ENCODE peak calls at places on chromosome 11, in six cellular contexts. One of them, this sample, is unnamed.

GRCh38 chr11:2289350-2289749 is 12.4 kb downstream of the C11orf21 start:
- DNase-seq in A549: no peak
- DNase-seq in endothelial cell of umbilical vein: no peak
- DNase-seq in HepG2: no peak
- DNase-seq in K562: no peak
- DNase-seq in H1: no peak
- DNase-seq in this sample: no peak

GRCh38 chr11:61418136-61418535 is 11.6 kb downstream of the CPSF7 start:
- DNase-seq in A549: no peak
- DNase-seq in endothelial cell of umbilical vein: no peak
- DNase-seq in HepG2: no peak
- DNase-seq in K562: no peak
- DNase-seq in H1: no peak
- DNase-seq in this sample: no peak

GRCh38 chr11:116397556-116398167 is 375.1 kb downstream of the BUD13 start:
- DNase-seq in A549: no peak
- DNase-seq in endothelial cell of umbilical vein: no peak
- DNase-seq in HepG2: peak
- DNase-seq in K562: no peak
- DNase-seq in H1: no peak
- DNase-seq in this sample: no peak

GRCh38 chr11:32087602-32088001 is 3.3 kb upstream of the RCN1 start:
- DNase-seq in A549: no peak
- DNase-seq in endothelial cell of umbilical vein: no peak
- DNase-seq in HepG2: no peak
- DNase-seq in K562: no peak
- DNase-seq in H1: no peak
- DNase-seq in this sample: no peak

GRCh38 chr11:63543711-63544110 is 7.1 kb downstream of the PLAAT4 start:
- DNase-seq in A549: no peak
- DNase-seq in endothelial cell of umbilical vein: no peak
- DNase-seq in HepG2: no peak
- DNase-seq in K562: no peak
- DNase-seq in H1: no peak
- DNase-seq in this sample: no peak

GRCh38 chr11:6812391-6813005 is 13.0 kb upstream of the OR6A2 start:
- DNase-seq in A549: peak
- DNase-seq in endothelial cell of umbilical vein: peak
- DNase-seq in HepG2: peak
- DNase-seq in K562: peak
- DNase-seq in H1: no peak
- DNase-seq in this sample: peak

GRCh38 chr11:86034710-86035109 is 34.2 kb downstream of the PICALM start:
- DNase-seq in A549: no peak
- DNase-seq in endothelial cell of umbilical vein: peak
- DNase-seq in HepG2: no peak
- DNase-seq in K562: no peak
- DNase-seq in H1: no peak
- DNase-seq in this sample: no peak

GRCh38 chr11:82890002-82890341 is 10.3 kb downstream of the PRCP start:
- DNase-seq in A549: no peak
- DNase-seq in endothelial cell of umbilical vein: no peak
- DNase-seq in HepG2: no peak
- DNase-seq in K562: no peak
- DNase-seq in H1: no peak
- DNase-seq in this sample: no peak

GRCh38 chr11:60428517-60428916 is 855 bp upstream of the MS4A5 start:
- DNase-seq in A549: peak
- DNase-seq in endothelial cell of umbilical vein: no peak
- DNase-seq in HepG2: no peak
- DNase-seq in K562: no peak
- DNase-seq in H1: no peak
- DNase-seq in this sample: no peak

GRCh38 chr11:13487661-13488030 is 8.2 kb downstream of the PTH start:
- DNase-seq in A549: peak
- DNase-seq in endothelial cell of umbilical vein: peak
- DNase-seq in HepG2: peak
- DNase-seq in K562: peak
- DNase-seq in H1: peak
- DNase-seq in this sample: peak

GRCh38 chr11:73312806-73313403 is 4.8 kb downstream of the ARHGEF17 start:
- DNase-seq in A549: no peak
- DNase-seq in endothelial cell of umbilical vein: no peak
- DNase-seq in HepG2: no peak
- DNase-seq in K562: no peak
- DNase-seq in H1: no peak
- DNase-seq in this sample: no peak

GRCh38 chr11:65630215-65630614 is 7.7 kb upstream of the SIPA1 start:
- DNase-seq in A549: no peak
- DNase-seq in endothelial cell of umbilical vein: no peak
- DNase-seq in HepG2: no peak
- DNase-seq in K562: no peak
- DNase-seq in H1: no peak
- DNase-seq in this sample: no peak

GRCh38 chr11:5476184-5476819 is 12.2 kb upstream of the OR52D1 start:
- DNase-seq in A549: peak
- DNase-seq in endothelial cell of umbilical vein: peak
- DNase-seq in HepG2: peak
- DNase-seq in K562: peak
- DNase-seq in H1: no peak
- DNase-seq in this sample: peak

GRCh38 chr11:30377347-30377746 is 54.4 kb downstream of the ARL14EP start:
- DNase-seq in A549: no peak
- DNase-seq in endothelial cell of umbilical vein: no peak
- DNase-seq in HepG2: no peak
- DNase-seq in K562: no peak
- DNase-seq in H1: no peak
- DNase-seq in this sample: no peak

GRCh38 chr11:91755951-91756707 is 468.5 kb upstream of the FAT3 start:
- DNase-seq in A549: no peak
- DNase-seq in endothelial cell of umbilical vein: no peak
- DNase-seq in HepG2: no peak
- DNase-seq in K562: no peak
- DNase-seq in H1: no peak
- DNase-seq in this sample: no peak

GRCh38 chr11:117852309-117852708 is 24.1 kb downstream of the FXYD6 start:
- DNase-seq in A549: no peak
- DNase-seq in endothelial cell of umbilical vein: no peak
- DNase-seq in HepG2: no peak
- DNase-seq in K562: no peak
- DNase-seq in H1: no peak
- DNase-seq in this sample: no peak

GRCh38 chr11:5367461-5368074 is 16.0 kb upstream of the OR51M1 start:
- DNase-seq in A549: no peak
- DNase-seq in endothelial cell of umbilical vein: peak
- DNase-seq in HepG2: no peak
- DNase-seq in K562: no peak
- DNase-seq in H1: no peak
- DNase-seq in this sample: no peak

GRCh38 chr11:32852142-32852541 is 22.4 kb downstream of the PRRG4 start:
- DNase-seq in A549: peak
- DNase-seq in endothelial cell of umbilical vein: no peak
- DNase-seq in HepG2: no peak
- DNase-seq in K562: no peak
- DNase-seq in H1: no peak
- DNase-seq in this sample: no peak

GRCh38 chr11:78325274-78325781 is 92.3 kb downstream of the GAB2 start:
- DNase-seq in A549: no peak
- DNase-seq in endothelial cell of umbilical vein: no peak
- DNase-seq in HepG2: no peak
- DNase-seq in K562: peak
- DNase-seq in H1: no peak
- DNase-seq in this sample: no peak

GRCh38 chr11:130881475-130882137 is 34.7 kb downstream of the SNX19 start:
- DNase-seq in A549: no peak
- DNase-seq in endothelial cell of umbilical vein: no peak
- DNase-seq in HepG2: no peak
- DNase-seq in K562: no peak
- DNase-seq in H1: no peak
- DNase-seq in this sample: no peak

GRCh38 chr11:8268530-8269461 is 5.1 kb upstream of the LMO1 start:
- DNase-seq in A549: no peak
- DNase-seq in endothelial cell of umbilical vein: no peak
- DNase-seq in HepG2: no peak
- DNase-seq in K562: no peak
- DNase-seq in H1: peak
- DNase-seq in this sample: peak

GRCh38 chr11:27646051-27646818 is 54.0 kb downstream of the BDNF start:
- DNase-seq in A549: no peak
- DNase-seq in endothelial cell of umbilical vein: no peak
- DNase-seq in HepG2: no peak
- DNase-seq in K562: no peak
- DNase-seq in H1: no peak
- DNase-seq in this sample: no peak

GRCh38 chr11:79600747-79601146 is 159.9 kb upstream of the TENM4 start:
- DNase-seq in A549: no peak
- DNase-seq in endothelial cell of umbilical vein: no peak
- DNase-seq in HepG2: no peak
- DNase-seq in K562: no peak
- DNase-seq in H1: no peak
- DNase-seq in this sample: no peak

GRCh38 chr11:31487848-31488247 is 21.6 kb downstream of the IMMP1L start:
- DNase-seq in A549: peak
- DNase-seq in endothelial cell of umbilical vein: peak
- DNase-seq in HepG2: peak
- DNase-seq in K562: peak
- DNase-seq in H1: no peak
- DNase-seq in this sample: no peak

GRCh38 chr11:64170419-64170818 is 4.5 kb upstream of the MACROD1 start:
- DNase-seq in A549: no peak
- DNase-seq in endothelial cell of umbilical vein: no peak
- DNase-seq in HepG2: no peak
- DNase-seq in K562: no peak
- DNase-seq in H1: no peak
- DNase-seq in this sample: no peak

GRCh38 chr11:46112961-46113617 is 8.2 kb downstream of the PHF21A start:
- DNase-seq in A549: peak
- DNase-seq in endothelial cell of umbilical vein: peak
- DNase-seq in HepG2: peak
- DNase-seq in K562: peak
- DNase-seq in H1: no peak
- DNase-seq in this sample: no peak

GRCh38 chr11:88301478-88302140 is 35.9 kb downstream of the CTSC start:
- DNase-seq in A549: no peak
- DNase-seq in endothelial cell of umbilical vein: no peak
- DNase-seq in HepG2: no peak
- DNase-seq in K562: no peak
- DNase-seq in H1: no peak
- DNase-seq in this sample: no peak
- TF ChIP-seq JUN in A549: no peak
- TF ChIP-seq JUN in endothelial cell of umbilical vein: no peak
- TF ChIP-seq JUN in HepG2: no peak
- TF ChIP-seq JUN in K562: no peak
- TF ChIP-seq JUN in H1: no peak
- TF ChIP-seq JUN in this sample: no peak

GRCh38 chr11:44444770-44445321 is 120.6 kb upstream of the CD82 start:
- DNase-seq in A549: no peak
- DNase-seq in endothelial cell of umbilical vein: no peak
- DNase-seq in HepG2: no peak
- DNase-seq in K562: no peak
- DNase-seq in H1: no peak
- DNase-seq in this sample: no peak

GRCh38 chr11:44446996-44447771 is 118.3 kb upstream of the CD82 start:
- DNase-seq in A549: no peak
- DNase-seq in endothelial cell of umbilical vein: no peak
- DNase-seq in HepG2: no peak
- DNase-seq in K562: no peak
- DNase-seq in H1: no peak
- DNase-seq in this sample: no peak

GRCh38 chr11:44446341-44446712 is 119.1 kb upstream of the CD82 start:
- DNase-seq in A549: peak
- DNase-seq in endothelial cell of umbilical vein: no peak
- DNase-seq in HepG2: no peak
- DNase-seq in K562: no peak
- DNase-seq in H1: no peak
- DNase-seq in this sample: no peak

GRCh38 chr11:44443836-44444769 is 121.4 kb upstream of the CD82 start:
- DNase-seq in A549: peak
- DNase-seq in endothelial cell of umbilical vein: no peak
- DNase-seq in HepG2: no peak
- DNase-seq in K562: no peak
- DNase-seq in H1: no peak
- DNase-seq in this sample: no peak

DNA sequence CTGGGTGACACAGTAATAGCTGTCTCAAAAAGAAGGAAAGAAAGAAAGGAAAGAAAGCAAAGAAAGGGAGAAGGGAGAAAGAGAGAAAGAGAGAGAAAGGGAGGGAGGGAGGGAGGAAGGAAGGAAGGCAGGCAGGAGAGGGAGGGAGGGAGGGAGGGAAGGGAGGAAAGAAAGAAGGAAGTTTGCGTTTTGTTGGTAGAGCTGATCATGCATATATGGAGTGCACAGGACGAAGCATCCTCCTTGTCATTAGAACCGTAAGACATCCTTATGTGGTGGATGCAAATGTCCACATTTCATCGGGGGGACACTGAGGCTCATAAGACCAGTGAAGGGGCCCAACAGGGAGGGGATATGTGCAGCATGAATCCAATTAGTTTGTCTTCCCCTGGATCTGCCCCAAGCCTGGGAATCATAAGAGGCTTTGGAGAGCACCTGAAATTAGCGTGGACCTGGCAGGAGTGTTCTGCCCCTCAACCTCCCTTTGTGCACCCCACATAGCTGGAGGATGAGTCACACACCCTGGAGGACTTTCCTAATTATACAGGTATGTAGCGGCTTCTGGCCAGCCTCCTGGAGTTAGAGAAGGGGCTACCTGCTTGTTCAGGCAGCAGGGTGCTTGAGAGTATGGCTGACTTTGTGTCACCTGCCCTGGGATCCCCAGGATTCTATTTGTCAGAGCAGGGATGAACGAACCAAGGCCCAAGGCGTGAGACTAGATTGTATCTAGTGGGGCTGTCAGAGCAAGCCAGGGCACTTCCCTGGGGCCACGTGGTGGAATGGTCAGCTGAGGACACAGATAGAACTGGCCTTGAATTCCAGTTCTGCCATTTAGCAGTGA is 119.7 kb upstream of the CD82 start:
- DNase-seq in A549: peak
- DNase-seq in endothelial cell of umbilical vein: no peak
- DNase-seq in HepG2: no peak
- DNase-seq in K562: peak
- DNase-seq in H1: no peak
- DNase-seq in this sample: peak
- TF ChIP-seq JUN in A549: no peak
- TF ChIP-seq JUN in endothelial cell of umbilical vein: no peak
- TF ChIP-seq JUN in HepG2: no peak
- TF ChIP-seq JUN in K562: no peak
- TF ChIP-seq JUN in H1: peak
- TF ChIP-seq JUN in this sample: no peak

GRCh38 chr11:120205596-120206161 is 5.2 kb upstream of the OAF start:
- DNase-seq in A549: peak
- DNase-seq in endothelial cell of umbilical vein: no peak
- DNase-seq in HepG2: no peak
- DNase-seq in K562: no peak
- DNase-seq in H1: no peak
- DNase-seq in this sample: no peak
- TF ChIP-seq JUN in A549: no peak
- TF ChIP-seq JUN in endothelial cell of umbilical vein: peak
- TF ChIP-seq JUN in HepG2: no peak
- TF ChIP-seq JUN in K562: no peak
- TF ChIP-seq JUN in H1: no peak
- TF ChIP-seq JUN in this sample: no peak

GRCh38 chr11:11320820-11321219 is 32.2 kb downstream of the CSNK2A3 start:
- DNase-seq in A549: no peak
- DNase-seq in endothelial cell of umbilical vein: no peak
- DNase-seq in HepG2: no peak
- DNase-seq in K562: no peak
- DNase-seq in H1: no peak
- DNase-seq in this sample: no peak
- TF ChIP-seq JUN in A549: no peak
- TF ChIP-seq JUN in endothelial cell of umbilical vein: no peak
- TF ChIP-seq JUN in HepG2: no peak
- TF ChIP-seq JUN in K562: no peak
- TF ChIP-seq JUN in H1: no peak
- TF ChIP-seq JUN in this sample: no peak